ENCODE peak calls at places on chromosomes 11 and 22, in ten cellular contexts. One of them, this sample, is unnamed.

GRCh38 chr11:72828692-72829101 is 14.5 kb downstream of the ATG16L2 start:
- DNase-seq in effector memory CD4-positive, alpha-beta T cell: no peak
- DNase-seq in upper lobe of right lung: no peak
- DNase-seq in ovary: no peak
- DNase-seq in SJSA1: no peak
- DNase-seq in H9: no peak
- DNase-seq in iPS DF 6.9: no peak
- DNase-seq in CD4-positive, alpha-beta T cell: no peak
- DNase-seq in RWPE1: no peak
- DNase-seq in lower lobe of right lung: peak; percentile 30
- DNase-seq in this sample: no peak

GRCh38 chr22:36211237-36211881 is 9.8 kb upstream of the APOL4 start:
- DNase-seq in lower lobe of right lung: no peak
- DNase-seq in CD4-positive, alpha-beta T cell: no peak
- DNase-seq in H9: no peak
- DNase-seq in ovary: no peak
- DNase-seq in upper lobe of right lung: no peak
- DNase-seq in iPS DF 6.9: no peak
- DNase-seq in RWPE1: no peak
- DNase-seq in SJSA1: peak; percentile 11
- DNase-seq in effector memory CD4-positive, alpha-beta T cell: no peak
- DNase-seq in this sample: no peak

GRCh38 chr11:61442616-61443015 is 12.7 kb downstream of the SDHAF2 start:
- DNase-seq in upper lobe of right lung: no peak
- DNase-seq in H9: no peak
- DNase-seq in RWPE1: no peak
- DNase-seq in effector memory CD4-positive, alpha-beta T cell: no peak
- DNase-seq in SJSA1: no peak
- DNase-seq in iPS DF 6.9: no peak
- DNase-seq in CD4-positive, alpha-beta T cell: no peak
- DNase-seq in ovary: no peak
- DNase-seq in lower lobe of right lung: no peak
- DNase-seq in this sample: no peak

GRCh38 chr11:94128171-94128745 is 383 bp upstream of the PANX1 start:
- DNase-seq in lower lobe of right lung: peak; percentile 57
- DNase-seq in SJSA1: no peak
- DNase-seq in effector memory CD4-positive, alpha-beta T cell: no peak
- DNase-seq in upper lobe of right lung: no peak
- DNase-seq in RWPE1: no peak
- DNase-seq in ovary: no peak
- DNase-seq in H9: no peak
- DNase-seq in CD4-positive, alpha-beta T cell: no peak
- DNase-seq in iPS DF 6.9: no peak
- DNase-seq in this sample: no peak

GRCh38 chr22:45190473-45190872 is 26.7 kb downstream of the NUP50 start:
- DNase-seq in SJSA1: no peak
- DNase-seq in upper lobe of right lung: no peak
- DNase-seq in effector memory CD4-positive, alpha-beta T cell: no peak
- DNase-seq in H9: no peak
- DNase-seq in ovary: no peak
- DNase-seq in lower lobe of right lung: no peak
- DNase-seq in RWPE1: no peak
- DNase-seq in CD4-positive, alpha-beta T cell: no peak
- DNase-seq in iPS DF 6.9: no peak
- DNase-seq in this sample: no peak

GRCh38 chr11:95867105-95867504 is 56.8 kb downstream of the MTMR2 start:
- DNase-seq in ovary: no peak
- DNase-seq in effector memory CD4-positive, alpha-beta T cell: no peak
- DNase-seq in iPS DF 6.9: no peak
- DNase-seq in CD4-positive, alpha-beta T cell: no peak
- DNase-seq in RWPE1: no peak
- DNase-seq in H9: no peak
- DNase-seq in lower lobe of right lung: no peak
- DNase-seq in upper lobe of right lung: no peak
- DNase-seq in SJSA1: no peak
- DNase-seq in this sample: no peak

GRCh38 chr11:26976389-26976788 is 17.5 kb upstream of the FIBIN start:
- DNase-seq in SJSA1: no peak
- DNase-seq in iPS DF 6.9: no peak
- DNase-seq in effector memory CD4-positive, alpha-beta T cell: no peak
- DNase-seq in lower lobe of right lung: no peak
- DNase-seq in H9: no peak
- DNase-seq in CD4-positive, alpha-beta T cell: no peak
- DNase-seq in upper lobe of right lung: no peak
- DNase-seq in ovary: no peak
- DNase-seq in RWPE1: no peak
- DNase-seq in this sample: peak; percentile 82

GRCh38 chr22:46139895-46140350 is 10.4 kb upstream of the PPARA start:
- DNase-seq in effector memory CD4-positive, alpha-beta T cell: no peak
- DNase-seq in H9: no peak
- DNase-seq in upper lobe of right lung: no peak
- DNase-seq in CD4-positive, alpha-beta T cell: no peak
- DNase-seq in SJSA1: no peak
- DNase-seq in RWPE1: no peak
- DNase-seq in lower lobe of right lung: no peak
- DNase-seq in ovary: peak; percentile 82
- DNase-seq in iPS DF 6.9: no peak
- DNase-seq in this sample: no peak

GRCh38 chr11:112016088-112016764 is 9.0 kb upstream of the DLAT start:
- DNase-seq in effector memory CD4-positive, alpha-beta T cell: no peak
- DNase-seq in upper lobe of right lung: no peak
- DNase-seq in CD4-positive, alpha-beta T cell: no peak
- DNase-seq in SJSA1: no peak
- DNase-seq in RWPE1: no peak
- DNase-seq in ovary: no peak
- DNase-seq in H9: no peak
- DNase-seq in iPS DF 6.9: no peak
- DNase-seq in lower lobe of right lung: no peak
- DNase-seq in this sample: no peak

GRCh38 chr11:109527496-109527895 is 105.5 kb downstream of the C11orf87 start:
- DNase-seq in iPS DF 6.9: no peak
- DNase-seq in effector memory CD4-positive, alpha-beta T cell: no peak
- DNase-seq in H9: no peak
- DNase-seq in ovary: no peak
- DNase-seq in lower lobe of right lung: no peak
- DNase-seq in upper lobe of right lung: no peak
- DNase-seq in SJSA1: no peak
- DNase-seq in RWPE1: no peak
- DNase-seq in CD4-positive, alpha-beta T cell: no peak
- DNase-seq in this sample: no peak

GRCh38 chr11:111303476-111303875 is 5.1 kb downstream of the POU2AF3 start:
- DNase-seq in H9: no peak
- DNase-seq in effector memory CD4-positive, alpha-beta T cell: no peak
- DNase-seq in CD4-positive, alpha-beta T cell: no peak
- DNase-seq in SJSA1: no peak
- DNase-seq in ovary: no peak
- DNase-seq in RWPE1: no peak
- DNase-seq in upper lobe of right lung: no peak
- DNase-seq in iPS DF 6.9: no peak
- DNase-seq in lower lobe of right lung: peak; percentile 56
- DNase-seq in this sample: no peak

GRCh38 chr22:46619830-46620501 is at the start of gene GRAMD4:
- DNase-seq in SJSA1: no peak
- DNase-seq in iPS DF 6.9: no peak
- DNase-seq in H9: no peak
- DNase-seq in ovary: no peak
- DNase-seq in RWPE1: no peak
- DNase-seq in CD4-positive, alpha-beta T cell: no peak
- DNase-seq in upper lobe of right lung: no peak
- DNase-seq in lower lobe of right lung: no peak
- DNase-seq in effector memory CD4-positive, alpha-beta T cell: no peak
- DNase-seq in this sample: no peak

GRCh38 chr22:47340851-47341436 is 578.5 kb downstream of the TBC1D22A start:
- DNase-seq in ovary: no peak
- DNase-seq in CD4-positive, alpha-beta T cell: no peak
- DNase-seq in upper lobe of right lung: no peak
- DNase-seq in RWPE1: peak; percentile 16
- DNase-seq in effector memory CD4-positive, alpha-beta T cell: no peak
- DNase-seq in H9: no peak
- DNase-seq in SJSA1: no peak
- DNase-seq in iPS DF 6.9: no peak
- DNase-seq in lower lobe of right lung: no peak
- DNase-seq in this sample: no peak

GRCh38 chr22:40525250-40525884 is 111.2 kb downstream of the MRTFA start:
- DNase-seq in RWPE1: no peak
- DNase-seq in effector memory CD4-positive, alpha-beta T cell: peak; percentile 34
- DNase-seq in H9: peak; percentile 43
- DNase-seq in upper lobe of right lung: peak; percentile 70
- DNase-seq in iPS DF 6.9: no peak
- DNase-seq in SJSA1: peak; percentile 42
- DNase-seq in lower lobe of right lung: peak; percentile 65
- DNase-seq in CD4-positive, alpha-beta T cell: peak; percentile 73
- DNase-seq in ovary: peak; percentile 57
- DNase-seq in this sample: no peak

GRCh38 chr11:17371614-17372013 is 16.8 kb downstream of the KCNJ11 start:
- DNase-seq in upper lobe of right lung: no peak
- DNase-seq in effector memory CD4-positive, alpha-beta T cell: no peak
- DNase-seq in ovary: no peak
- DNase-seq in iPS DF 6.9: no peak
- DNase-seq in lower lobe of right lung: no peak
- DNase-seq in CD4-positive, alpha-beta T cell: no peak
- DNase-seq in RWPE1: no peak
- DNase-seq in H9: no peak
- DNase-seq in SJSA1: no peak
- DNase-seq in this sample: no peak

GRCh38 chr22:48855013-48855412 is 972.7 kb downstream of the BRD1 start:
- DNase-seq in iPS DF 6.9: no peak
- DNase-seq in ovary: no peak
- DNase-seq in CD4-positive, alpha-beta T cell: no peak
- DNase-seq in upper lobe of right lung: no peak
- DNase-seq in lower lobe of right lung: no peak
- DNase-seq in effector memory CD4-positive, alpha-beta T cell: no peak
- DNase-seq in SJSA1: no peak
- DNase-seq in RWPE1: no peak
- DNase-seq in H9: no peak
- DNase-seq in this sample: no peak
- H3K27ac ChIP-seq in iPS DF 6.9: no peak overlapping the region
- H3K27ac ChIP-seq in ovary: no peak overlapping the region
- H3K27ac ChIP-seq in CD4-positive, alpha-beta T cell: no peak overlapping the region
- H3K27ac ChIP-seq in upper lobe of right lung: no peak overlapping the region
- H3K27ac ChIP-seq in lower lobe of right lung: no peak overlapping the region
- H3K27ac ChIP-seq in effector memory CD4-positive, alpha-beta T cell: no peak overlapping the region
- H3K27ac ChIP-seq in SJSA1: no peak overlapping the region
- H3K27ac ChIP-seq in RWPE1: no peak overlapping the region
- H3K27ac ChIP-seq in H9: no peak overlapping the region
- H3K27ac ChIP-seq in this sample: no peak overlapping the region

DNA sequence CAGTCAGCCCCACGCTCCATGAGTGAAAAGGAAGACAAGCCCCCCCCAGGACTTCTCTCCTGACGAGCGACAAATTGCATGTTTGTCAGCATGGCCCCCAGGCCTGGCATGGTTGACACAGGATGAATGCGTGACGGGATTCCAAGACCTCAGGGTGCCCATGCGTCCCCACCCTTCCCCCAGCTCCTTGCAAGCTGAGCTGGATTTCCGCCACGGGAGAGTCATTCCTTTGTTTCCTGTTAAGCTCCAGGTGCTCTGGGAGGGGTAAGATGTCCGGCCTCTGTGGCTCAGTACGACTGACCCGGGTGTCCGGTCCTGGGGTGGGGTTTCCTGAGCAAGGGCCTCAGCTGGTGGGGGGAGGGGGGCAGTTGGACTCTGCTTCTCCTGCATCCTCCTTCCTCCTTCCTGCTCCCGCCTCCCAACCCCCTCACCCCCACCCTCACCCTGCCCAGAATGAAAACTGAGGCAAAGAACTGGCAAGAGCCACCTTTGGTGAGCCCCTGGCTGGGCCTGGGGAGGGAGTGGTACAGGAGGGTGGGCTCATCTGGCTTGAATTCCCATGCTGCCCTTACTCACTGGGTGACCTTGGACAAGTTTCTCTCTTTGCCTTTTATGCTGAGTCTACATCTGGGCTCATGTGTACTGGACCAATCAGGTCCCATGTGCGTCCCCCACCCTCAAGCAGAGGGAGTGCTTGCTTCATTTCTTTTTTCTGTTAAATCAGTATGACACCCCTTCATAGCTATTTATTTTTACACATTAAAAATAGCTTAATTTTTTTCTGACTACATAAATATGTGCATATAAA is 2.5 kb downstream of the CDC42EP2 start:
- DNase-seq in upper lobe of right lung: peak; percentile 70
- DNase-seq in SJSA1: no peak
- DNase-seq in iPS DF 6.9: no peak
- DNase-seq in lower lobe of right lung: peak; percentile 71
- DNase-seq in RWPE1: peak; percentile 70
- DNase-seq in effector memory CD4-positive, alpha-beta T cell: no peak
- DNase-seq in H9: peak; percentile 81
- DNase-seq in CD4-positive, alpha-beta T cell: no peak
- DNase-seq in ovary: peak; percentile 75
- DNase-seq in this sample: peak; percentile 37
- H3K27ac ChIP-seq in upper lobe of right lung: peak overlapping the region; percentile 89
- H3K27ac ChIP-seq in SJSA1: no peak overlapping the region
- H3K27ac ChIP-seq in iPS DF 6.9: no peak overlapping the region
- H3K27ac ChIP-seq in lower lobe of right lung: peak overlapping the region; percentile 91
- H3K27ac ChIP-seq in RWPE1: peak overlapping the region; percentile 97
- H3K27ac ChIP-seq in effector memory CD4-positive, alpha-beta T cell: no peak overlapping the region
- H3K27ac ChIP-seq in H9: no peak overlapping the region
- H3K27ac ChIP-seq in CD4-positive, alpha-beta T cell: no peak overlapping the region
- H3K27ac ChIP-seq in ovary: peak overlapping the region; percentile 11
- H3K27ac ChIP-seq in this sample: peak overlapping the region; percentile 91

DNA sequence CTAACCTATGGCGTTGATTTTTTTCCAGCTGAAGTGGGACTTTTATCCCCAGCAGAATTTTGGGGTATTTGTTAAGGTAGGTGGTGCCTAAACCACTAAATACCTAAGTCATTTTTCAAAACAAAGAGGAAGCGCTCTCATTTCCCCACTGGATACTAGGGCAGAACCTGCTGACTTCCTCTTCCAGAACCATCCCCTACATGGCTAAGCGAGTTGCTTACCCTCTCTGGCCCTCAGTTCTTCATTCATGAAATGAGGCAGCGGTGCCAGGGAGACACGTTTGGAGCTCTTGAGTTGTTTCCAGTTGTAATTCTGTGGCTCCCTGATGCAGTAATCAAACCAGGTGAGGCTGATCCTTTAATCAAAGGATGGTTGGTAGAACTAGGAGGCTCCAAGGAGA is 10.0 kb upstream of the MTMR3 start:
- DNase-seq in RWPE1: no peak
- DNase-seq in CD4-positive, alpha-beta T cell: no peak
- DNase-seq in H9: no peak
- DNase-seq in ovary: no peak
- DNase-seq in effector memory CD4-positive, alpha-beta T cell: no peak
- DNase-seq in upper lobe of right lung: no peak
- DNase-seq in iPS DF 6.9: no peak
- DNase-seq in SJSA1: no peak
- DNase-seq in lower lobe of right lung: no peak
- DNase-seq in this sample: no peak
- H3K27ac ChIP-seq in RWPE1: no peak overlapping the region
- H3K27ac ChIP-seq in CD4-positive, alpha-beta T cell: no peak overlapping the region
- H3K27ac ChIP-seq in H9: no peak overlapping the region
- H3K27ac ChIP-seq in ovary: no peak overlapping the region
- H3K27ac ChIP-seq in effector memory CD4-positive, alpha-beta T cell: no peak overlapping the region
- H3K27ac ChIP-seq in upper lobe of right lung: no peak overlapping the region
- H3K27ac ChIP-seq in iPS DF 6.9: no peak overlapping the region
- H3K27ac ChIP-seq in SJSA1: no peak overlapping the region
- H3K27ac ChIP-seq in lower lobe of right lung: no peak overlapping the region
- H3K27ac ChIP-seq in this sample: no peak overlapping the region

GRCh38 chr11:100789500-100789899 is 102.4 kb downstream of the ARHGAP42 start:
- DNase-seq in effector memory CD4-positive, alpha-beta T cell: no peak
- DNase-seq in upper lobe of right lung: no peak
- DNase-seq in lower lobe of right lung: no peak
- DNase-seq in ovary: no peak
- DNase-seq in iPS DF 6.9: no peak
- DNase-seq in CD4-positive, alpha-beta T cell: no peak
- DNase-seq in RWPE1: no peak
- DNase-seq in H9: no peak
- DNase-seq in SJSA1: no peak
- DNase-seq in this sample: no peak
- H3K27ac ChIP-seq in effector memory CD4-positive, alpha-beta T cell: no peak overlapping the region
- H3K27ac ChIP-seq in upper lobe of right lung: no peak overlapping the region
- H3K27ac ChIP-seq in lower lobe of right lung: no peak overlapping the region
- H3K27ac ChIP-seq in ovary: no peak overlapping the region
- H3K27ac ChIP-seq in iPS DF 6.9: no peak overlapping the region
- H3K27ac ChIP-seq in CD4-positive, alpha-beta T cell: no peak overlapping the region
- H3K27ac ChIP-seq in RWPE1: no peak overlapping the region
- H3K27ac ChIP-seq in H9: no peak overlapping the region
- H3K27ac ChIP-seq in SJSA1: no peak overlapping the region
- H3K27ac ChIP-seq in this sample: no peak overlapping the region